ENCODE peak calls at places on chromosomes 12 and 14, in ten cellular contexts. One of them, this sample, is unnamed.

GRCh38 chr12:123388948-123389559 is 5.1 kb downstream of the KMT5A start:
- DNase-seq in left ventricle myocardium inferior: no peak
- DNase-seq in GM23248: peak
- DNase-seq in lower leg skin: no peak
- DNase-seq in NCI-H2029: no peak
- DNase-seq in NCI-H1105: no peak
- DNase-seq in lung: no peak
- DNase-seq in tibial artery: no peak
- DNase-seq in NCI-H2081: no peak
- DNase-seq in cardiac muscle cell: no peak
- DNase-seq in this sample: no peak

GRCh38 chr12:74317078-74317581 is 220.5 kb upstream of the ATXN7L3B start:
- DNase-seq in left ventricle myocardium inferior: peak
- DNase-seq in GM23248: no peak
- DNase-seq in lower leg skin: no peak
- DNase-seq in NCI-H2029: peak
- DNase-seq in NCI-H1105: peak
- DNase-seq in lung: no peak
- DNase-seq in tibial artery: no peak
- DNase-seq in NCI-H2081: peak
- DNase-seq in cardiac muscle cell: peak
- DNase-seq in this sample: no peak

GRCh38 chr14:62661818-62662217 is 383.4 kb downstream of the KCNH5 start:
- DNase-seq in left ventricle myocardium inferior: no peak
- DNase-seq in GM23248: no peak
- DNase-seq in lower leg skin: no peak
- DNase-seq in NCI-H2029: no peak
- DNase-seq in NCI-H1105: no peak
- DNase-seq in lung: no peak
- DNase-seq in tibial artery: no peak
- DNase-seq in NCI-H2081: no peak
- DNase-seq in cardiac muscle cell: no peak
- DNase-seq in this sample: no peak

GRCh38 chr14:75822522-75823288 is 159.1 kb downstream of the TGFB3 start:
- DNase-seq in left ventricle myocardium inferior: no peak
- DNase-seq in GM23248: peak
- DNase-seq in lower leg skin: no peak
- DNase-seq in NCI-H2029: no peak
- DNase-seq in NCI-H1105: no peak
- DNase-seq in lung: no peak
- DNase-seq in tibial artery: no peak
- DNase-seq in NCI-H2081: no peak
- DNase-seq in cardiac muscle cell: no peak
- DNase-seq in this sample: no peak

GRCh38 chr12:26878661-26879119 is 45.7 kb upstream of the ITPR2 start:
- DNase-seq in left ventricle myocardium inferior: peak
- DNase-seq in GM23248: no peak
- DNase-seq in lower leg skin: peak
- DNase-seq in NCI-H2029: peak
- DNase-seq in NCI-H1105: peak
- DNase-seq in lung: peak
- DNase-seq in tibial artery: peak
- DNase-seq in NCI-H2081: peak
- DNase-seq in cardiac muscle cell: no peak
- DNase-seq in this sample: peak

GRCh38 chr14:100142073-100143040 is 17.1 kb downstream of the DEGS2 start:
- DNase-seq in left ventricle myocardium inferior: peak
- DNase-seq in GM23248: no peak
- DNase-seq in lower leg skin: no peak
- DNase-seq in NCI-H2029: no peak
- DNase-seq in NCI-H1105: peak
- DNase-seq in lung: peak
- DNase-seq in tibial artery: no peak
- DNase-seq in NCI-H2081: no peak
- DNase-seq in cardiac muscle cell: no peak
- DNase-seq in this sample: no peak

GRCh38 chr12:123916729-123917128 is 55.9 kb downstream of the CCDC92 start:
- DNase-seq in left ventricle myocardium inferior: no peak
- DNase-seq in GM23248: peak
- DNase-seq in lower leg skin: no peak
- DNase-seq in NCI-H2029: no peak
- DNase-seq in NCI-H1105: no peak
- DNase-seq in lung: no peak
- DNase-seq in tibial artery: no peak
- DNase-seq in NCI-H2081: no peak
- DNase-seq in cardiac muscle cell: no peak
- DNase-seq in this sample: peak

GRCh38 chr14:54532111-54533012 is 22.7 kb downstream of the CGRRF1 start:
- DNase-seq in left ventricle myocardium inferior: no peak
- DNase-seq in GM23248: no peak
- DNase-seq in lower leg skin: no peak
- DNase-seq in NCI-H2029: no peak
- DNase-seq in NCI-H1105: no peak
- DNase-seq in lung: no peak
- DNase-seq in tibial artery: no peak
- DNase-seq in NCI-H2081: no peak
- DNase-seq in cardiac muscle cell: no peak
- DNase-seq in this sample: no peak

GRCh38 chr12:108855284-108856169 is 1.9 kb downstream of the SSH1 start:
- DNase-seq in left ventricle myocardium inferior: no peak
- DNase-seq in GM23248: no peak
- DNase-seq in lower leg skin: no peak
- DNase-seq in NCI-H2029: no peak
- DNase-seq in NCI-H1105: no peak
- DNase-seq in lung: no peak
- DNase-seq in tibial artery: no peak
- DNase-seq in NCI-H2081: no peak
- DNase-seq in cardiac muscle cell: peak
- DNase-seq in this sample: no peak

GRCh38 chr12:19409376-19409775 is 29.9 kb upstream of the AEBP2 start:
- DNase-seq in left ventricle myocardium inferior: no peak
- DNase-seq in GM23248: peak
- DNase-seq in lower leg skin: no peak
- DNase-seq in NCI-H2029: no peak
- DNase-seq in NCI-H1105: no peak
- DNase-seq in lung: no peak
- DNase-seq in tibial artery: no peak
- DNase-seq in NCI-H2081: no peak
- DNase-seq in cardiac muscle cell: no peak
- DNase-seq in this sample: no peak

GRCh38 chr12:121799842-121800693 is 3.7 kb upstream of the SETD1B start:
- DNase-seq in left ventricle myocardium inferior: peak
- DNase-seq in GM23248: peak
- DNase-seq in lower leg skin: peak
- DNase-seq in NCI-H2029: peak
- DNase-seq in NCI-H1105: peak
- DNase-seq in lung: peak
- DNase-seq in tibial artery: peak
- DNase-seq in NCI-H2081: peak
- DNase-seq in cardiac muscle cell: peak
- DNase-seq in this sample: peak

GRCh38 chr14:55807059-55807499 is 227.1 kb downstream of the KTN1 start:
- DNase-seq in left ventricle myocardium inferior: peak
- DNase-seq in GM23248: peak
- DNase-seq in lower leg skin: peak
- DNase-seq in NCI-H2029: peak
- DNase-seq in NCI-H1105: peak
- DNase-seq in lung: peak
- DNase-seq in tibial artery: peak
- DNase-seq in NCI-H2081: peak
- DNase-seq in cardiac muscle cell: peak
- DNase-seq in this sample: peak

GRCh38 chr14:100230361-100230760 is 8.6 kb upstream of the YY1 start:
- DNase-seq in left ventricle myocardium inferior: no peak
- DNase-seq in GM23248: no peak
- DNase-seq in lower leg skin: no peak
- DNase-seq in NCI-H2029: no peak
- DNase-seq in NCI-H1105: no peak
- DNase-seq in lung: no peak
- DNase-seq in tibial artery: no peak
- DNase-seq in NCI-H2081: no peak
- DNase-seq in cardiac muscle cell: no peak
- DNase-seq in this sample: no peak

This sample was measured in Right ventricle myocardium inferior.